ENCODE peak calls at places on chromosomes 12 and 14, in four cellular contexts. One of them, this sample, is unnamed.

GRCh38 chr12:109197327-109197726 is 80.9 kb downstream of the ACACB start:
- DNase-seq in K562: no peak
- DNase-seq in HepG2: peak; percentile 40
- DNase-seq in SK-N-SH: no peak
- DNase-seq in this sample: no peak

GRCh38 chr12:6345319-6346071 is 3.6 kb upstream of the TNFRSF1A start:
- DNase-seq in HepG2: peak; percentile 84
- DNase-seq in SK-N-SH: no peak
- DNase-seq in K562: peak; percentile 78
- DNase-seq in this sample: no peak

GRCh38 chr12:86826051-86826450 is 569.9 kb upstream of the MGAT4C start:
- DNase-seq in K562: no peak
- DNase-seq in SK-N-SH: no peak
- DNase-seq in HepG2: no peak
- DNase-seq in this sample: no peak

GRCh38 chr14:88421286-88421685 is 35.8 kb downstream of the SPATA7 start:
- DNase-seq in K562: no peak
- DNase-seq in HepG2: no peak
- DNase-seq in SK-N-SH: no peak
- DNase-seq in this sample: no peak

GRCh38 chr12:93572712-93573551 is 457 bp downstream of the SOCS2 start:
- DNase-seq in HepG2: no peak
- DNase-seq in K562: no peak
- DNase-seq in SK-N-SH: peak; percentile 32
- DNase-seq in this sample: no peak

GRCh38 chr14:68767248-68767645 is 25.6 kb downstream of the ZFP36L1 start:
- DNase-seq in HepG2: no peak
- DNase-seq in SK-N-SH: no peak
- DNase-seq in K562: no peak
- DNase-seq in this sample: no peak

GRCh38 chr12:50425859-50426258 is 25.2 kb downstream of the LARP4 start:
- DNase-seq in SK-N-SH: no peak
- DNase-seq in K562: no peak
- DNase-seq in HepG2: no peak
- DNase-seq in this sample: no peak

GRCh38 chr12:109182041-109182839 is 65.9 kb downstream of the ACACB start:
- DNase-seq in K562: no peak
- DNase-seq in HepG2: no peak
- DNase-seq in SK-N-SH: no peak
- DNase-seq in this sample: no peak

GRCh38 chr12:11884661-11885060 is 186.1 kb upstream of the BCL2L14 start:
- DNase-seq in SK-N-SH: no peak
- DNase-seq in HepG2: peak; percentile 33
- DNase-seq in K562: no peak
- DNase-seq in this sample: no peak

GRCh38 chr12:2853626-2854025 is 3.2 kb downstream of the TEX52 start:
- DNase-seq in K562: peak; percentile 80
- DNase-seq in HepG2: peak; percentile 48
- DNase-seq in SK-N-SH: peak; percentile 93
- DNase-seq in this sample: no peak

GRCh38 chr12:3658327-3659163 is 94.4 kb downstream of the CRACR2A start:
- DNase-seq in K562: peak; percentile 24
- DNase-seq in HepG2: peak; percentile 36
- DNase-seq in SK-N-SH: no peak
- DNase-seq in this sample: no peak

GRCh38 chr12:25386823-25387134 is 136.1 kb upstream of the KRAS start:
- DNase-seq in SK-N-SH: peak; percentile 36
- DNase-seq in HepG2: no peak
- DNase-seq in K562: no peak
- DNase-seq in this sample: no peak

GRCh38 chr14:75459099-75459741 is 31.4 kb downstream of the JDP2 start:
- DNase-seq in K562: no peak
- DNase-seq in SK-N-SH: no peak
- DNase-seq in HepG2: no peak
- DNase-seq in this sample: no peak

GRCh38 chr12:123037791-123038190 is 57.3 kb downstream of the ARL6IP4 start:
- DNase-seq in HepG2: no peak
- DNase-seq in K562: no peak
- DNase-seq in SK-N-SH: no peak
- DNase-seq in this sample: no peak

GRCh38 chr12:27573972-27574371 is 50.0 kb downstream of the PPFIBP1 start:
- DNase-seq in K562: no peak
- DNase-seq in SK-N-SH: no peak
- DNase-seq in HepG2: no peak
- DNase-seq in this sample: no peak

GRCh38 chr12:112149596-112149995 is 24.2 kb downstream of the TRAFD1 start:
- DNase-seq in SK-N-SH: no peak
- DNase-seq in K562: no peak
- DNase-seq in HepG2: no peak
- DNase-seq in this sample: peak; percentile 35

GRCh38 chr12:52321433-52321832 is 235 bp upstream of the KRT83 start:
- DNase-seq in K562: no peak
- DNase-seq in SK-N-SH: no peak
- DNase-seq in HepG2: no peak
- DNase-seq in this sample: no peak

GRCh38 chr14:39085933-39086332 is 17.1 kb downstream of the SEC23A start:
- DNase-seq in HepG2: no peak
- DNase-seq in SK-N-SH: no peak
- DNase-seq in K562: no peak
- DNase-seq in this sample: no peak

GRCh38 chr12:32155041-32155440 is 48.4 kb downstream of the BICD1 start:
- DNase-seq in K562: no peak
- DNase-seq in HepG2: no peak
- DNase-seq in SK-N-SH: peak; percentile 62
- DNase-seq in this sample: no peak

GRCh38 chr12:54030442-54030801 is 2.2 kb downstream of the HOXC6 start:
- DNase-seq in HepG2: no peak
- DNase-seq in SK-N-SH: no peak
- DNase-seq in K562: no peak
- DNase-seq in this sample: no peak

GRCh38 chr12:54032220-54032619 is 630 bp upstream of the HOXC5 start:
- DNase-seq in HepG2: no peak
- DNase-seq in K562: peak; percentile 30
- DNase-seq in SK-N-SH: no peak
- DNase-seq in this sample: no peak

GRCh38 chr12:54029529-54030441 is 1.5 kb downstream of the HOXC6 start:
- DNase-seq in K562: no peak
- DNase-seq in SK-N-SH: no peak
- DNase-seq in HepG2: no peak
- DNase-seq in this sample: no peak

GRCh38 chr12:54032627-54033100 is at the start of gene HOXC5:
- DNase-seq in K562: peak; percentile 86
- DNase-seq in SK-N-SH: peak; percentile 93
- DNase-seq in HepG2: peak; percentile 32
- DNase-seq in this sample: no peak

GRCh38 chr12:54030889-54031860 is 1.7 kb upstream of the HOXC5 start:
- DNase-seq in HepG2: no peak
- DNase-seq in SK-N-SH: no peak
- DNase-seq in K562: no peak
- DNase-seq in this sample: no peak
- TF ChIP-seq JUND in HepG2: no peak
- TF ChIP-seq JUND in SK-N-SH: no peak
- TF ChIP-seq JUND in K562: no peak
- TF ChIP-seq JUND in this sample: no peak

GRCh38 chr14:92546347-92547053 is 32.9 kb downstream of the RIN3 start:
- DNase-seq in K562: peak; percentile 8
- DNase-seq in HepG2: no peak
- DNase-seq in SK-N-SH: peak; percentile 39
- DNase-seq in this sample: no peak
- TF ChIP-seq NFIC in K562: no peak
- TF ChIP-seq NFIC in HepG2: no peak
- TF ChIP-seq NFIC in SK-N-SH: no peak
- TF ChIP-seq NFIC in this sample: no peak

DNA sequence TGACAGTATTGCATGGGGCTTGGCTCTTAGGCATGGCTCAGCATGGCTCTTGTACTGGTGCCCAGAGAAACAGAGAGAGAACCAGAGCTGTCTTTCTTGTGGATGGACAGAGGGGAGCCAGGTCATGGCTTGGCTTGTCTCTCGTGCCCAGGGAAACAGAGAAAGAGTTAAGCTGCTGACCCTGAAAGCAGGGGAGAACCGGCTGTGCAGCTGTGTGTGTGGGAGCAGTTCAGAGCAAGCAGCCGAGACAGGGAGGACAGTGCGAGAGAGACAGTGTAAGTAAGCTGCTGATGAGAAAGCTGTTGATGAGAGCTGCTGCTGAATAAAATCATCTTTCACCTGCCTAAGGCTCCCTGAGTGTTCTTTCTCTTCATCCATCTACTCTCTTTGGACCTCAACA is 61.3 kb upstream of the DDHD1 start:
- DNase-seq in HepG2: no peak
- DNase-seq in SK-N-SH: no peak
- DNase-seq in K562: no peak
- DNase-seq in this sample: no peak
- TF ChIP-seq JUND in HepG2: no peak
- TF ChIP-seq JUND in SK-N-SH: no peak
- TF ChIP-seq JUND in K562: no peak
- TF ChIP-seq JUND in this sample: no peak

GRCh38 chr12:117226505-117226904 is 36.2 kb upstream of the FBXO21 start:
- DNase-seq in SK-N-SH: no peak
- DNase-seq in K562: no peak
- DNase-seq in HepG2: no peak
- DNase-seq in this sample: no peak

GRCh38 chr12:117228239-117228638 is 38.0 kb upstream of the FBXO21 start:
- DNase-seq in K562: no peak
- DNase-seq in SK-N-SH: no peak
- DNase-seq in HepG2: no peak
- DNase-seq in this sample: no peak

GRCh38 chr12:117227000-117227653 is 36.9 kb upstream of the FBXO21 start:
- DNase-seq in K562: no peak
- DNase-seq in SK-N-SH: no peak
- DNase-seq in HepG2: no peak
- DNase-seq in this sample: no peak

DNA sequence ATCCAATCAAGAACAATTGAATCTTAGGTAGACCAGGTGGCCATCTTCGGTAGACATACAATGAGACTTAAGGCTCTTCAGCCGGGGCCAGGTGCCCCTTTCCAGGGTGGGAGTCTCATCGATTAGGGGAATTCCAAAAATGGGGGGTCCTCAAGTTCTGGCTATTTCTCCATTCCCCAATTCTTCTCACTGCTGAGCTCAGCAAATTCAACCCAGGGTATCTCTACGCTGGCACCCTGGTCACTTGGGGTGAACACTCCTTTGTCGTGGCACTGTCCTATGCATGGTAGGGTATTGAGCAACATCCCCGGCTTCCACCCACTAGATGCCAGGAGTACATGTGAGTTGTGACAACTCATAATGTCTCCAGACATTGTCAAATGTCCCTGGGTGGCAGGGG is 34.9 kb upstream of the FBXO21 start:
- DNase-seq in HepG2: no peak
- DNase-seq in K562: no peak
- DNase-seq in SK-N-SH: no peak
- DNase-seq in this sample: no peak
- TF ChIP-seq NFIC in HepG2: no peak
- TF ChIP-seq NFIC in K562: no peak
- TF ChIP-seq NFIC in SK-N-SH: no peak
- TF ChIP-seq NFIC in this sample: no peak

GRCh38 chr12:132311201-132311915 is 18.0 kb downstream of the GALNT9 start:
- DNase-seq in SK-N-SH: no peak
- DNase-seq in HepG2: no peak
- DNase-seq in K562: no peak
- DNase-seq in this sample: no peak

GRCh38 chr12:132309162-132310086 is 20.0 kb downstream of the GALNT9 start:
- DNase-seq in HepG2: no peak
- DNase-seq in SK-N-SH: no peak
- DNase-seq in K562: no peak
- DNase-seq in this sample: no peak

GRCh38 chr12:132312516-132312915 is 16.9 kb downstream of the GALNT9 start:
- DNase-seq in HepG2: no peak
- DNase-seq in SK-N-SH: no peak
- DNase-seq in K562: no peak
- DNase-seq in this sample: no peak

GRCh38 chr12:132308311-132309161 is 20.9 kb downstream of the GALNT9 start:
- DNase-seq in K562: no peak
- DNase-seq in HepG2: no peak
- DNase-seq in SK-N-SH: no peak
- DNase-seq in this sample: no peak

GRCh38 chr12:132310181-132311040 is 19.0 kb downstream of the GALNT9 start:
- DNase-seq in SK-N-SH: no peak
- DNase-seq in HepG2: no peak
- DNase-seq in K562: no peak
- DNase-seq in this sample: no peak
- TF ChIP-seq JUND in SK-N-SH: no peak
- TF ChIP-seq JUND in HepG2: no peak
- TF ChIP-seq JUND in K562: no peak
- TF ChIP-seq JUND in this sample: no peak

GRCh38 chr14:24887623-24888304 is 162.2 kb downstream of the STXBP6 start:
- DNase-seq in K562: no peak
- DNase-seq in HepG2: no peak
- DNase-seq in SK-N-SH: no peak
- DNase-seq in this sample: no peak
- TF ChIP-seq NFIC in K562: no peak
- TF ChIP-seq NFIC in HepG2: no peak
- TF ChIP-seq NFIC in SK-N-SH: no peak
- TF ChIP-seq NFIC in this sample: no peak

GRCh38 chr12:76883151-76883550 is 4.3 kb upstream of the CSRP2 start:
- DNase-seq in SK-N-SH: no peak
- DNase-seq in K562: peak; percentile 43
- DNase-seq in HepG2: no peak
- DNase-seq in this sample: no peak
- TF ChIP-seq JUND in SK-N-SH: no peak
- TF ChIP-seq JUND in K562: no peak
- TF ChIP-seq JUND in HepG2: no peak
- TF ChIP-seq JUND in this sample: no peak

DNA sequence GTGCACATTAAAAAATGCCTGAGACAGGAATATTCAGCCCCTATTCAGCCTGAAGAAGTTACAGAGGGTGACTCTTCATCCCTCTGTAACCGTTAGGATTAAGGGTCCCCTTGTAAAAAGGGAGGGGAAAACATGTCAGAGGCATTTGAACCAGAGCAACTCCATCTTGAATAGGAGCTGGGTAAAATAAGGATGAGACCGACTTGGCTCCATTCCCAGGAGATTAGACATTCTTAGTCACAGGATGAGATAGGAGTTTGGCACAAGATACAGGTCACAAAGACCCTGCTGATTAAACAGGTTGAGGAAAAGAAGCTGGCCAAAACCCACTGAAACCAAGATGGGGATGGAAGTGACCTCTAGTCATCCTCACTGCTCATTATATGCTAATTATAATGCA is 19.9 kb upstream of the MDM1 start:
- DNase-seq in HepG2: no peak
- DNase-seq in K562: no peak
- DNase-seq in SK-N-SH: no peak
- DNase-seq in this sample: no peak
- TF ChIP-seq NFIC in HepG2: no peak
- TF ChIP-seq NFIC in K562: peak; percentile 81
- TF ChIP-seq NFIC in SK-N-SH: peak; percentile 95
- TF ChIP-seq NFIC in this sample: no peak

GRCh38 chr14:32702571-32702970 is 236.1 kb upstream of the NPAS3 start:
- DNase-seq in HepG2: no peak
- DNase-seq in SK-N-SH: no peak
- DNase-seq in K562: no peak
- DNase-seq in this sample: no peak
- TF ChIP-seq JUND in HepG2: no peak
- TF ChIP-seq JUND in SK-N-SH: no peak
- TF ChIP-seq JUND in K562: no peak
- TF ChIP-seq JUND in this sample: no peak

GRCh38 chr14:51004801-51005526 is 60.7 kb upstream of the PYGL start:
- DNase-seq in SK-N-SH: no peak
- DNase-seq in HepG2: peak; percentile 66
- DNase-seq in K562: no peak
- DNase-seq in this sample: no peak
- TF ChIP-seq NFIC in SK-N-SH: no peak
- TF ChIP-seq NFIC in HepG2: no peak
- TF ChIP-seq NFIC in K562: no peak
- TF ChIP-seq NFIC in this sample: no peak